ENCODE peak calls at places on chromosomes 16 and 17, in ten cellular contexts. W is EL; C is gastrocnemius medialis; J is HT1080; M is amniotic stem cell; T is CD4-positive, alpha-beta memory T cell; P is K562; N is Caco-2; G is HFFc6; F is activated gamma-delta T cell treated with Interleukin-2 at 50 U/mL for 16 hours. S is an unnamed sample.

GRCh38 chr17:76353004-76353598 is 615 bp downstream of the PRPSAP1 start:
- DNase-seq in J (no peak), M (no peak), C (peak), T (no peak), W (peak), G (no peak), P (peak), N (no peak), F (peak), S (no peak)

GRCh38 chr17:59361386-59361785 is 29.9 kb downstream of the YPEL2 start:
- DNase-seq in M (peak), F (no peak), N (no peak), J (peak), T (peak), P (no peak), W (peak), G (peak), C (no peak), S (no peak)

GRCh38 chr16:68396481-68396880 is 51.8 kb downstream of the SMPD3 start:
- DNase-seq in C (no peak), W (peak), J (no peak), P (no peak), T (peak), F (peak), M (no peak), N (no peak), G (peak), S (peak)

GRCh38 chr16:73125860-73126259 is 77.9 kb upstream of the ZFHX3 start:
- DNase-seq in C (peak), M (no peak), T (no peak), J (peak), G (peak), N (no peak), W (peak), P (no peak), F (no peak), S (no peak)

GRCh38 chr16:22141746-22142145 is 20.6 kb upstream of the SDR42E2 start:
- DNase-seq in F (no peak), G (peak), N (no peak), M (no peak), T (no peak), W (peak), C (no peak), J (no peak), P (peak), S (peak)

GRCh38 chr16:30889721-30890120 is 4.2 kb downstream of the BCL7C start:
- DNase-seq in C (no peak), W (no peak), N (no peak), M (no peak), F (no peak), G (no peak), J (no peak), T (no peak), P (no peak), S (no peak)

GRCh38 chr17:59406808-59407381 is 75.4 kb downstream of the YPEL2 start:
- DNase-seq in P (no peak), M (peak), F (no peak), C (no peak), N (no peak), T (no peak), G (peak), J (peak), W (peak), S (peak)

GRCh38 chr17:1186923-1187771 is 7.4 kb upstream of the ABR start:
- DNase-seq in T (peak), C (peak), M (peak), J (peak), G (peak), N (peak), W (peak), P (peak), F (peak), S (peak)

GRCh38 chr16:19524356-19524865 is 669 bp downstream of the CCP110 start:
- DNase-seq in C (no peak), G (no peak), J (no peak), P (peak), W (peak), M (no peak), F (no peak), N (no peak), T (no peak), S (no peak)

GRCh38 chr17:74779948-74780400 is 3.8 kb upstream of the NAT9 start:
- DNase-seq in N (no peak), T (peak), W (no peak), G (no peak), P (no peak), C (peak), J (no peak), M (no peak), F (peak), S (no peak)

GRCh38 chr17:78368854-78369495 is 9.1 kb upstream of the SOCS3 start:
- DNase-seq in C (no peak), M (no peak), T (no peak), P (no peak), J (no peak), N (no peak), W (no peak), F (no peak), G (no peak), S (no peak)

GRCh38 chr16:3656491-3657468 is 2.3 kb downstream of the DNASE1 start:
- DNase-seq in G (no peak), J (no peak), C (peak), N (peak), P (no peak), F (no peak), W (no peak), M (no peak), T (no peak), S (no peak)

GRCh38 chr16:17556276-17557052 is 85.7 kb upstream of the XYLT1 start:
- DNase-seq in G (peak), F (no peak), T (no peak), M (no peak), J (peak), C (no peak), N (peak), W (peak), P (peak), S (peak)

GRCh38 chr16:66902648-66903543 is 15.8 kb downstream of the CDH16 start:
- DNase-seq in J (no peak), F (no peak), W (no peak), P (no peak), M (no peak), T (no peak), C (no peak), G (no peak), N (no peak), S (no peak)

GRCh38 chr17:67165201-67165600 is 79.8 kb downstream of the HELZ start:
- DNase-seq in F (no peak), P (no peak), T (no peak), N (no peak), W (no peak), J (no peak), G (no peak), M (no peak), C (peak), S (no peak)

GRCh38 chr17:43517615-43518386 is 28.3 kb downstream of the ETV4 start:
- DNase-seq in G (peak), J (peak), W (peak), M (no peak), N (no peak), T (no peak), P (no peak), F (no peak), C (no peak), S (no peak)

S was measured in HEK293T.